ENCODE peak calls at places on chromosomes 5 and 9, in nine cellular contexts. G is adrenal gland; V is CD4-positive, CD25-positive, alpha-beta regulatory T cell; K is CD8-positive, alpha-beta T cell; L is cardiac muscle cell; I is hepatocyte; X is naive thymus-derived CD4-positive, alpha-beta T cell; D is neural progenitor cell; B is mucosa of descending colon. A is an unnamed sample. For H3K4me1, the result is how much of the 10 kb centered on the place peaks cover.

GRCh38 chr5:79416499-79416898 is 97.4 kb downstream of the HOMER1 start:
- DNase-seq in G (no peak), V (no peak), K (no peak), L (peak), I (no peak), X (no peak), D (peak), B (peak), A (no peak)

GRCh38 chr5:142342128-142342981 is 17.5 kb upstream of the SPRY4 start:
- DNase-seq in G (peak), V (no peak), K (no peak), L (no peak), I (no peak), X (no peak), D (no peak), B (no peak), A (no peak)

GRCh38 chr5:115532517-115532916 is 12.1 kb downstream of the FEM1C start:
- DNase-seq in G (no peak), V (no peak), K (no peak), L (no peak), I (no peak), X (no peak), D (no peak), B (no peak), A (no peak)

GRCh38 chr9:36128331-36128730 is 8.2 kb upstream of the GLIPR2 start:
- DNase-seq in G (no peak), V (no peak), K (no peak), L (no peak), I (no peak), X (no peak), D (no peak), B (no peak), A (no peak)

GRCh38 chr9:79701651-79702050 is 129.9 kb downstream of the TLE4 start:
- DNase-seq in G (no peak), V (no peak), K (no peak), L (no peak), I (no peak), X (no peak), D (no peak), B (peak), A (no peak)

GRCh38 chr5:126065061-126065460 is 358.1 kb upstream of the GRAMD2B start:
- DNase-seq in G (no peak), V (no peak), K (no peak), L (no peak), I (no peak), X (no peak), D (no peak), B (no peak), A (no peak)

GRCh38 chr5:35835796-35836742 is 20.6 kb upstream of the IL7R start:
- DNase-seq in G (no peak), V (no peak), K (no peak), L (no peak), I (no peak), X (no peak), D (no peak), B (no peak), A (no peak)

GRCh38 chr5:113256671-113257452 is 177.9 kb downstream of the TSSK1B start:
- DNase-seq in G (no peak), V (no peak), K (no peak), L (no peak), I (no peak), X (no peak), D (no peak), B (no peak), A (no peak)

GRCh38 chr9:16921855-16922254 is 51.4 kb upstream of the BNC2 start:
- DNase-seq in G (no peak), V (no peak), K (no peak), L (no peak), I (peak), X (no peak), D (no peak), B (no peak), A (no peak)

GRCh38 chr9:135920973-135921585 is 13.7 kb upstream of the CAMSAP1 start:
- DNase-seq in G (no peak), V (no peak), K (no peak), L (no peak), I (no peak), X (no peak), D (no peak), B (no peak), A (no peak)
- H3K4me1 ChIP-seq in G (under half), V (under half), K (under half), L (under half), I (under half), X (under half), D (under half), B (under half), A (under half)

GRCh38 chr5:151122828-151123227 is 34.8 kb downstream of the ANXA6 start:
- DNase-seq in G (no peak), V (no peak), K (no peak), L (no peak), I (no peak), X (no peak), D (no peak), B (no peak), A (no peak)
- H3K4me1 ChIP-seq in G (under half), V (under half), K (under half), L (under half), I (under half), X (under half), D (under half), B (under half), A (under half)

DNA sequence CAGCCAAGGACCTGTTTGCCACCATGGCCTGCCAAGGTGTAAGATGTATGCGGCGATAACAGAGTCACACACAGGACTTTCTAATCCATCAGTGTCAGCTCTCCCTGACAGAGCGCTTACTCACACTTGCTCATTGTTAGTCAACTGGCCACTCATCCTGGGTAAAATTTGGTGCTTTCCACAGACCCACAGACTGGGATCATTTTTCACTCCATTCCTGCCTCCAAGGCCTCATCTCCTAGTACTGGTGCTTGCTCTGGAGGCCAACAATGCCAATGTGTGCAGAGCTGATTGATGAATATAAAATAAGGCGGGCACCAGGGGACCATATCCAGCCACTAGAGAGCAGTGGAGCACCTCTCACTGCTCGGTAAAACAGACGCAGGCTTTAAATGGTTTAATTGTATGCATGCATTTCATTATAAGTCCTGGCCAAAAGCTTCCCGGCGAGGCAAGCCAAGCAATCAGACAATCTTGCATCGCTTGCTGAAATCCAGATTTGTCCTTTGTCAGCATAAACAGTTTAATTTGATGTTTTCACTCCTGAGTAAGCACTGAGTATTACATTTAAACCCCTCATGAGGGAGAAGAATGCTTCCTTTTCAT is 22.3 kb downstream of the PSMB7 start:
- DNase-seq in G (peak), V (no peak), K (no peak), L (peak), I (no peak), X (no peak), D (peak), B (no peak), A (no peak)
- H3K4me1 ChIP-seq in G (under half), V (under half), K (under half), L (under half), I (under half), X (under half), D (under half), B (under half), A (under half)

GRCh38 chr5:145976431-145977155 is 40.2 kb downstream of the SH3RF2 start:
- DNase-seq in G (no peak), V (no peak), K (no peak), L (peak), I (no peak), X (no peak), D (no peak), B (no peak), A (no peak)
- H3K4me1 ChIP-seq in G (under half), V (under half), K (under half), L (half or more), I (half or more), X (under half), D (under half), B (under half), A (under half)

DNA sequence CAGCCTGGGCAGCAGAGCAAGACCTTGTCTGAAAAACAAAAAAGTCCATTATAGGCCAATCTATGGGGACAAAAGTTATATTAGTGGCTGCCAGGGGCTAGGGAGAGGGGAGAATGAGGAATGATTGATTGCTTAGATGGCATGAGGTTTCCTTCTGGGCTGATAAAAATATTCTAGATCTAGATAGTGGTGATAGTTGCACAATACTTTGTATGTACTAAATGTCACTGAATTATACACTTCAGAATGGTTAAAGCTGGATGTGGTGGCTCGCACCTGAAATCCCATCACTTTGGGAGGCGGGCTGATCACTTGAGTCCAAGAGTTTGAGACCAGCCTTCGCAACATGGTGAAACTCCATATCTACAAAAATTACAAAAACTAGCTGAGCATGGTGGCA is 42.7 kb upstream of the TEX48 start:
- DNase-seq in G (no peak), V (no peak), K (no peak), L (no peak), I (no peak), X (no peak), D (no peak), B (no peak), A (no peak)
- H3K4me1 ChIP-seq in G (under half), V (under half), K (under half), L (under half), I (under half), X (under half), D (under half), B (under half), A (under half)

GRCh38 chr5:164375051-164375450 is 869.6 kb downstream of the MAT2B start:
- DNase-seq in G (no peak), V (no peak), K (no peak), L (no peak), I (no peak), X (no peak), D (no peak), B (no peak), A (no peak)

GRCh38 chr5:164383662-164384061 is 878.2 kb downstream of the MAT2B start:
- DNase-seq in G (no peak), V (no peak), K (no peak), L (no peak), I (no peak), X (no peak), D (no peak), B (no peak), A (no peak)

GRCh38 chr5:164376840-164377239 is 871.4 kb downstream of the MAT2B start:
- DNase-seq in G (no peak), V (no peak), K (no peak), L (no peak), I (no peak), X (no peak), D (no peak), B (no peak), A (no peak)

DNA sequence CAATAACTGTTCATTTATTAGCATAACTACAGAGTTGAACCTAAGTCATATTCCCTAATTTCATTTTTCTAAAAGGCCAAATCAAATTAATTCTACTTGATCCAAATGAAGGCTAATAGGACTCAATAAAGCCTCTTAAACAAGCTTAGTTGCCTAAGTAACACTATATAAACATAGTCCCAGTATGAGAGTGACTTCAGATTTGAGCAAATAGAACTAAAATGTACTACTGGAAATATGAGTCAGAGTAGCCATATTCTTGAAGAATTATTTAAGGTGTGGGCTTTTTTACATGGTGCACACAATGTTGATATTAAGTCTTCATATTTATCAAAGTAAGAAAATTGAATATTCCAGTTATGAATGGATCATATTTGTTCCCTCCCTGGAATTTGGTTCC is 872.3 kb downstream of the MAT2B start:
- DNase-seq in G (no peak), V (no peak), K (no peak), L (no peak), I (no peak), X (no peak), D (no peak), B (no peak), A (no peak)
- H3K4me1 ChIP-seq in G (under half), V (under half), K (under half), L (under half), I (under half), X (under half), D (under half), B (under half), A (under half)

DNA sequence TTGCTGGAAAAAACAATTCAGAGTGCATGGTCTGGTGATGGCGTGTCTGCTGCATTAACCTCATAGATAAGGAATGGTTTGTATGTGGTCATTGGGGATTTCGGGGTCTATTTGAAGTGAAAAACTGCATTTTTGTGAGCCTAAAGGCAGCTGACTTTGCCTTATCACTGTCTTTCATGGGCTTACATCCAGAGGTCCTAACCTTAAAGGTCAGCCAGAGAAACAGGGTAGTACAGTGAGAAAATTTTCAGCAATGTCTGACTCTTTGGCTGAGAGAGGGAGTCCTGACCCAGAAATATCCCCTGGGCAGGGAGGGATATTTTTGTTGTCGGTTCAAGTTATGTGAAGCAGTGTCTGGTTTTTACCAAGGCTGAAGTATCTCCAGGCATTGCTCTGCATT is 5.7 kb downstream of the PCSK5 start:
- DNase-seq in G (no peak), V (no peak), K (no peak), L (peak), I (no peak), X (no peak), D (no peak), B (no peak), A (no peak)
- H3K4me1 ChIP-seq in G (under half), V (under half), K (under half), L (under half), I (under half), X (under half), D (under half), B (under half), A (under half)

GRCh38 chr5:31645420-31646081 is 6.6 kb downstream of the PDZD2 start:
- DNase-seq in G (no peak), V (no peak), K (no peak), L (no peak), I (no peak), X (no peak), D (peak), B (no peak), A (no peak)
- H3K4me1 ChIP-seq in G (under half), V (under half), K (under half), L (under half), I (under half), X (under half), D (under half), B (under half), A (under half)

GRCh38 chr9:120711354-120711753 is 2.9 kb downstream of the MEGF9 start:
- DNase-seq in G (no peak), V (no peak), K (no peak), L (no peak), I (no peak), X (no peak), D (no peak), B (no peak), A (no peak)
- H3K4me1 ChIP-seq in G (under half), V (under half), K (under half), L (under half), I (under half), X (under half), D (under half), B (under half), A (under half)

A was measured in iPS DF 6.9.